ENCODE peak calls at places on chromosome 4, in four cellular contexts. One of them, this sample, is unnamed.

GRCh38 chr4:87118826-87119225 is 101.6 kb downstream of the KLHL8 start:
- DNase-seq in NCI-H2171: no peak
- DNase-seq in aorta: no peak
- DNase-seq in H9: no peak
- DNase-seq in this sample: no peak

GRCh38 chr4:54837576-54838140 is 179.9 kb downstream of the KIT start:
- DNase-seq in NCI-H2171: no peak
- DNase-seq in aorta: no peak
- DNase-seq in H9: no peak
- DNase-seq in this sample: no peak

GRCh38 chr4:104490096-104490769 is 4.5 kb downstream of the CXXC4 start:
- DNase-seq in NCI-H2171: no peak
- DNase-seq in aorta: no peak
- DNase-seq in H9: peak
- DNase-seq in this sample: no peak

GRCh38 chr4:32858971-32859370 is 2138.8 kb downstream of the PCDH7 start:
- DNase-seq in NCI-H2171: no peak
- DNase-seq in aorta: no peak
- DNase-seq in H9: no peak
- DNase-seq in this sample: no peak

GRCh38 chr4:5955201-5955821 is 62.4 kb upstream of the CRMP1 start:
- DNase-seq in NCI-H2171: peak
- DNase-seq in aorta: no peak
- DNase-seq in H9: peak
- DNase-seq in this sample: peak

GRCh38 chr4:55132775-55133174 is 7.4 kb upstream of the KDR start:
- DNase-seq in NCI-H2171: no peak
- DNase-seq in aorta: no peak
- DNase-seq in H9: peak
- DNase-seq in this sample: no peak

GRCh38 chr4:2824329-2825183 is 19.1 kb upstream of the ADD1 start:
- DNase-seq in NCI-H2171: no peak
- DNase-seq in aorta: peak
- DNase-seq in H9: no peak
- DNase-seq in this sample: no peak

GRCh38 chr4:181962321-181962720 is 280.9 kb upstream of the TENM3 start:
- DNase-seq in NCI-H2171: no peak
- DNase-seq in aorta: no peak
- DNase-seq in H9: no peak
- DNase-seq in this sample: no peak